ENCODE peak calls at places on chromosomes 3 and 15, in nine cellular contexts. One of them, this sample, is unnamed.
A peak's percentile ranks its signal among the peaks of the same experiment; 100 is the strongest.

GRCh38 chr3:13115991-13116390 is 42.8 kb upstream of the IQSEC1 start:
- DNase-seq in activated CD8-positive, alpha-beta memory T cell treated with anti-CD3 and anti-CD28 coated beads for 1 hour: no peak
- DNase-seq in NCI-H1436: no peak
- DNase-seq in iris pigment epithelial cell: no peak
- DNase-seq in kidney tubule cell: no peak
- DNase-seq in SW 1271: no peak
- DNase-seq in cardiac fibroblast: no peak
- DNase-seq in GM13976: no peak
- DNase-seq in heart right ventricle: no peak
- DNase-seq in this sample: no peak

GRCh38 chr3:156677120-156677479 is 2.7 kb downstream of the TIPARP start:
- DNase-seq in activated CD8-positive, alpha-beta memory T cell treated with anti-CD3 and anti-CD28 coated beads for 1 hour: no peak
- DNase-seq in NCI-H1436: no peak
- DNase-seq in iris pigment epithelial cell: no peak
- DNase-seq in kidney tubule cell: no peak
- DNase-seq in SW 1271: no peak
- DNase-seq in cardiac fibroblast: no peak
- DNase-seq in GM13976: no peak
- DNase-seq in heart right ventricle: no peak
- DNase-seq in this sample: no peak

GRCh38 chr3:4906107-4906621 is 73.1 kb upstream of the BHLHE40 start:
- DNase-seq in activated CD8-positive, alpha-beta memory T cell treated with anti-CD3 and anti-CD28 coated beads for 1 hour: no peak
- DNase-seq in NCI-H1436: no peak
- DNase-seq in iris pigment epithelial cell: peak; percentile 85
- DNase-seq in kidney tubule cell: peak; percentile 98
- DNase-seq in SW 1271: no peak
- DNase-seq in cardiac fibroblast: peak; percentile 30
- DNase-seq in GM13976: no peak
- DNase-seq in heart right ventricle: no peak
- DNase-seq in this sample: peak; percentile 44

GRCh38 chr3:149860881-149861280 is 47.9 kb downstream of the RNF13 start:
- DNase-seq in activated CD8-positive, alpha-beta memory T cell treated with anti-CD3 and anti-CD28 coated beads for 1 hour: no peak
- DNase-seq in NCI-H1436: no peak
- DNase-seq in iris pigment epithelial cell: no peak
- DNase-seq in kidney tubule cell: no peak
- DNase-seq in SW 1271: no peak
- DNase-seq in cardiac fibroblast: no peak
- DNase-seq in GM13976: no peak
- DNase-seq in heart right ventricle: no peak
- DNase-seq in this sample: no peak

GRCh38 chr3:105904683-105905320 is 36.0 kb upstream of the CBLB start:
- DNase-seq in activated CD8-positive, alpha-beta memory T cell treated with anti-CD3 and anti-CD28 coated beads for 1 hour: no peak
- DNase-seq in NCI-H1436: no peak
- DNase-seq in iris pigment epithelial cell: peak; percentile 50
- DNase-seq in kidney tubule cell: no peak
- DNase-seq in SW 1271: no peak
- DNase-seq in cardiac fibroblast: peak; percentile 37
- DNase-seq in GM13976: no peak
- DNase-seq in heart right ventricle: no peak
- DNase-seq in this sample: no peak

GRCh38 chr3:190519886-190520285 is 6.0 kb downstream of the IL1RAP start:
- DNase-seq in activated CD8-positive, alpha-beta memory T cell treated with anti-CD3 and anti-CD28 coated beads for 1 hour: no peak
- DNase-seq in NCI-H1436: no peak
- DNase-seq in iris pigment epithelial cell: no peak
- DNase-seq in kidney tubule cell: no peak
- DNase-seq in SW 1271: no peak
- DNase-seq in cardiac fibroblast: no peak
- DNase-seq in GM13976: no peak
- DNase-seq in heart right ventricle: no peak
- DNase-seq in this sample: no peak

GRCh38 chr3:52280046-52280445 is 1.6 kb upstream of the WDR82 start:
- DNase-seq in activated CD8-positive, alpha-beta memory T cell treated with anti-CD3 and anti-CD28 coated beads for 1 hour: no peak
- DNase-seq in NCI-H1436: no peak
- DNase-seq in iris pigment epithelial cell: peak; percentile 56
- DNase-seq in kidney tubule cell: peak; percentile 26
- DNase-seq in SW 1271: no peak
- DNase-seq in cardiac fibroblast: peak; percentile 68
- DNase-seq in GM13976: no peak
- DNase-seq in heart right ventricle: no peak
- DNase-seq in this sample: no peak

GRCh38 chr15:95175914-95176658 is 944.7 kb downstream of the MCTP2 start:
- DNase-seq in activated CD8-positive, alpha-beta memory T cell treated with anti-CD3 and anti-CD28 coated beads for 1 hour: no peak
- DNase-seq in NCI-H1436: no peak
- DNase-seq in iris pigment epithelial cell: peak; percentile 95
- DNase-seq in kidney tubule cell: no peak
- DNase-seq in SW 1271: no peak
- DNase-seq in cardiac fibroblast: peak; percentile 87
- DNase-seq in GM13976: no peak
- DNase-seq in heart right ventricle: no peak
- DNase-seq in this sample: no peak

GRCh38 chr3:160822931-160823330 is 66.9 kb downstream of the PPM1L start:
- DNase-seq in activated CD8-positive, alpha-beta memory T cell treated with anti-CD3 and anti-CD28 coated beads for 1 hour: no peak
- DNase-seq in NCI-H1436: peak; percentile 16
- DNase-seq in iris pigment epithelial cell: no peak
- DNase-seq in kidney tubule cell: no peak
- DNase-seq in SW 1271: no peak
- DNase-seq in cardiac fibroblast: no peak
- DNase-seq in GM13976: no peak
- DNase-seq in heart right ventricle: no peak
- DNase-seq in this sample: no peak

GRCh38 chr15:73560501-73561117 is 72.6 kb downstream of the NPTN start:
- DNase-seq in activated CD8-positive, alpha-beta memory T cell treated with anti-CD3 and anti-CD28 coated beads for 1 hour: no peak
- DNase-seq in NCI-H1436: peak; percentile 65
- DNase-seq in iris pigment epithelial cell: peak; percentile 68
- DNase-seq in kidney tubule cell: peak; percentile 59
- DNase-seq in SW 1271: peak; percentile 77
- DNase-seq in cardiac fibroblast: peak; percentile 87
- DNase-seq in GM13976: peak; percentile 32
- DNase-seq in heart right ventricle: peak; percentile 36
- DNase-seq in this sample: peak; percentile 24

GRCh38 chr3:85930718-85931117 is 971.9 kb downstream of the CADM2 start:
- DNase-seq in activated CD8-positive, alpha-beta memory T cell treated with anti-CD3 and anti-CD28 coated beads for 1 hour: no peak
- DNase-seq in NCI-H1436: no peak
- DNase-seq in iris pigment epithelial cell: no peak
- DNase-seq in kidney tubule cell: no peak
- DNase-seq in SW 1271: no peak
- DNase-seq in cardiac fibroblast: no peak
- DNase-seq in GM13976: no peak
- DNase-seq in heart right ventricle: no peak
- DNase-seq in this sample: no peak

GRCh38 chr15:68682906-68683490 is 104.2 kb downstream of the CORO2B start:
- DNase-seq in activated CD8-positive, alpha-beta memory T cell treated with anti-CD3 and anti-CD28 coated beads for 1 hour: no peak
- DNase-seq in NCI-H1436: no peak
- DNase-seq in iris pigment epithelial cell: no peak
- DNase-seq in kidney tubule cell: no peak
- DNase-seq in SW 1271: no peak
- DNase-seq in cardiac fibroblast: no peak
- DNase-seq in GM13976: no peak
- DNase-seq in heart right ventricle: no peak
- DNase-seq in this sample: no peak

GRCh38 chr3:195352895-195353488 is 82.0 kb upstream of the XXYLT1 start:
- DNase-seq in activated CD8-positive, alpha-beta memory T cell treated with anti-CD3 and anti-CD28 coated beads for 1 hour: no peak
- DNase-seq in NCI-H1436: no peak
- DNase-seq in iris pigment epithelial cell: peak; percentile 78
- DNase-seq in kidney tubule cell: peak; percentile 70
- DNase-seq in SW 1271: peak; percentile 18
- DNase-seq in cardiac fibroblast: peak; percentile 77
- DNase-seq in GM13976: no peak
- DNase-seq in heart right ventricle: no peak
- DNase-seq in this sample: no peak

GRCh38 chr3:49217688-49218470 is 46.5 kb downstream of the KLHDC8B start:
- DNase-seq in activated CD8-positive, alpha-beta memory T cell treated with anti-CD3 and anti-CD28 coated beads for 1 hour: no peak
- DNase-seq in NCI-H1436: no peak
- DNase-seq in iris pigment epithelial cell: peak; percentile 12
- DNase-seq in kidney tubule cell: no peak
- DNase-seq in SW 1271: no peak
- DNase-seq in cardiac fibroblast: peak; percentile 51
- DNase-seq in GM13976: no peak
- DNase-seq in heart right ventricle: peak; percentile 14
- DNase-seq in this sample: no peak

GRCh38 chr3:186251948-186252619 is 110.0 kb downstream of the DGKG start:
- DNase-seq in activated CD8-positive, alpha-beta memory T cell treated with anti-CD3 and anti-CD28 coated beads for 1 hour: no peak
- DNase-seq in NCI-H1436: no peak
- DNase-seq in iris pigment epithelial cell: no peak
- DNase-seq in kidney tubule cell: no peak
- DNase-seq in SW 1271: no peak
- DNase-seq in cardiac fibroblast: no peak
- DNase-seq in GM13976: no peak
- DNase-seq in heart right ventricle: peak; percentile 23
- DNase-seq in this sample: no peak

This sample was measured in NCI-H2081 treated with DMSO at 0.1 percent for 48 hours.